ENCODE peak calls at places on chromosomes 6 and 20, in five cellular contexts. N is SW 1271, D is mucosa of descending colon, W is lung, V is H54. I is an unnamed sample.

GRCh38 chr6:93282521-93283031 is 136.8 kb downstream of the EPHA7 start:
- DNase-seq in N (no peak), D (peak; percentile 26), W (no peak), V (no peak), I (no peak)

GRCh38 chr6:711925-712324 is 19.0 kb upstream of the EXOC2 start:
- DNase-seq in N (no peak), D (no peak), W (no peak), V (no peak), I (no peak)

GRCh38 chr6:170307080-170307545 is 555 bp downstream of the FAM120B start:
- DNase-seq in N (no peak), D (no peak), W (no peak), V (no peak), I (no peak)

GRCh38 chr6:142551145-142551811 is 249.5 kb downstream of the ADGRG6 start:
- DNase-seq in N (no peak), D (no peak), W (no peak), V (peak; percentile 32), I (peak; percentile 8)

GRCh38 chr6:158476389-158476788 is 83.5 kb upstream of the TMEM181 start:
- DNase-seq in N (no peak), D (no peak), W (no peak), V (no peak), I (no peak)

GRCh38 chr6:506508-506907 is 115.0 kb downstream of the IRF4 start:
- DNase-seq in N (no peak), D (no peak), W (no peak), V (no peak), I (no peak)

GRCh38 chr6:160194808-160195207 is 63.8 kb downstream of the SLC22A2 start:
- DNase-seq in N (no peak), D (no peak), W (no peak), V (no peak), I (no peak)

GRCh38 chr20:24669701-24670100 is 200.3 kb downstream of the SYNDIG1 start:
- DNase-seq in N (no peak), D (peak; percentile 8), W (no peak), V (no peak), I (no peak)

GRCh38 chr6:139030539-139030938 is 2.0 kb downstream of the ABRACL start:
- DNase-seq in N (no peak), D (no peak), W (no peak), V (no peak), I (no peak)

GRCh38 chr6:150711584-150712501 is 112.2 kb downstream of the PLEKHG1 start:
- DNase-seq in N (no peak), D (peak; percentile 78), W (peak; percentile 50), V (no peak), I (no peak)